ENCODE peak calls at places on chromosomes 3 and 15, in five cellular contexts. N, G, M, P and C are unnamed samples.

GRCh38 chr15:92603743-92604470 is 51.7 kb downstream of the FAM174B start:
- DNase-seq in N (no peak), P (no peak), G (no peak), M (no peak), C (no peak)

GRCh38 chr3:39808467-39809180 is 785 bp upstream of the MYRIP start:
- DNase-seq in M (peak), G (no peak), N (no peak), P (no peak), C (peak)

GRCh38 chr3:191963182-191963581 is 502.2 kb downstream of the PYDC2 start:
- DNase-seq in P (peak), N (no peak), M (no peak), G (no peak), C (no peak)

GRCh38 chr3:138381413-138381901 is 33.1 kb downstream of the MRAS start:
- DNase-seq in N (no peak), G (no peak), P (no peak), M (no peak), C (no peak)

GRCh38 chr15:68312701-68313204 is 35.2 kb downstream of the FEM1B start:
- DNase-seq in N (no peak), G (no peak), M (no peak), P (no peak), C (peak)

GRCh38 chr3:116201032-116201690 is 244.1 kb downstream of the LSAMP start:
- DNase-seq in M (no peak), N (no peak), G (no peak), P (no peak), C (no peak)

GRCh38 chr3:132615911-132616310 is 18.8 kb downstream of the ACKR4 start:
- DNase-seq in P (no peak), N (no peak), M (no peak), G (no peak), C (no peak)

GRCh38 chr15:82936966-82937647 is 15.4 kb downstream of the HOMER2 start:
- DNase-seq in P (no peak), N (no peak), G (no peak), M (peak), C (no peak)

GRCh38 chr3:138336454-138336853 is 6.8 kb upstream of the NME9 start:
- DNase-seq in N (no peak), M (no peak), G (no peak), P (no peak), C (no peak)

GRCh38 chr15:86555114-86555513 is 475.4 kb downstream of the AGBL1 start:
- DNase-seq in M (no peak), G (no peak), P (no peak), N (no peak), C (no peak)

GRCh38 chr3:72673011-72673771 is 175.1 kb downstream of the SHQ1 start:
- DNase-seq in P (no peak), N (no peak), M (no peak), G (no peak), C (no peak)

GRCh38 chr15:52295421-52295991 is at the start of gene MYO5C:
- DNase-seq in N (no peak), P (peak), M (peak), G (no peak), C (peak)

GRCh38 chr3:40780341-40780800 is 255.6 kb downstream of the ZNF621 start:
- DNase-seq in P (no peak), M (peak), G (no peak), N (no peak), C (no peak)

GRCh38 chr3:71372911-71373637 is 210.5 kb downstream of the FOXP1 start:
- DNase-seq in G (no peak), M (no peak), N (no peak), P (no peak), C (no peak)

GRCh38 chr3:60579734-60580133 is 671.5 kb downstream of the FHIT start:
- DNase-seq in G (no peak), M (no peak), N (no peak), P (no peak), C (peak)

GRCh38 chr3:53194218-53195065 is 33.4 kb downstream of the PRKCD start:
- DNase-seq in P (no peak), M (no peak), N (no peak), G (no peak), C (peak)

GRCh38 chr15:55398243-55398642 is 9.9 kb downstream of the CCPG1 start:
- DNase-seq in G (no peak), M (no peak), N (peak), P (no peak), C (no peak)

GRCh38 chr3:181710581-181711255 is 1.0 kb upstream of the SOX2 start:
- DNase-seq in P (no peak), M (no peak), N (no peak), G (no peak), C (no peak)

GRCh38 chr3:187027531-187027936 is 97.2 kb downstream of the ST6GAL1 start:
- DNase-seq in M (no peak), P (no peak), G (no peak), N (no peak), C (no peak)

GRCh38 chr3:195914648-195915473 is 6.5 kb upstream of the TNK2 start:
- DNase-seq in G (peak), P (peak), N (peak), M (peak), C (peak)

GRCh38 chr3:4394048-4394447 is 73.0 kb downstream of the SUMF1 start:
- DNase-seq in N (no peak), G (no peak), P (no peak), M (no peak), C (no peak)

GRCh38 chr15:30997270-30997669 is 5.8 kb upstream of the MTMR10 start:
- DNase-seq in P (no peak), G (no peak), N (no peak), M (no peak), C (no peak)

GRCh38 chr15:101810905-101811304 is 1.1 kb upstream of the OR4F15 start:
- DNase-seq in G (no peak), M (no peak), N (no peak), P (no peak), C (no peak)

GRCh38 chr3:32460031-32460749 is 42.5 kb downstream of the CMTM6 start:
- DNase-seq in M (no peak), P (peak), G (no peak), N (peak), C (no peak)

GRCh38 chr3:178705925-178706324 is 169.7 kb downstream of the KCNMB2 start:
- DNase-seq in G (no peak), P (no peak), N (no peak), M (no peak), C (no peak)

GRCh38 chr3:53941174-53941573 is 49.5 kb upstream of the SELENOK start:
- DNase-seq in N (no peak), G (no peak), P (no peak), M (no peak), C (no peak)

GRCh38 chr3:13044496-13045244 is 28.6 kb downstream of the IQSEC1 start:
- DNase-seq in P (no peak), G (no peak), M (no peak), N (no peak), C (no peak)

GRCh38 chr3:126347543-126348161 is 9.6 kb downstream of the KLF15 start:
- DNase-seq in P (no peak), M (no peak), G (no peak), N (no peak), C (no peak)

GRCh38 chr15:41501961-41502786 is 8.5 kb downstream of the ITPKA start:
- DNase-seq in M (no peak), N (no peak), G (no peak), P (no peak), C (peak)

GRCh38 chr15:72536506-72536905 is 62.4 kb downstream of the ARIH1 start:
- DNase-seq in G (no peak), N (no peak), M (no peak), P (no peak), C (no peak)

GRCh38 chr3:43317461-43318316 is 31.3 kb downstream of the SNRK start:
- DNase-seq in N (no peak), P (no peak), G (no peak), M (peak), C (no peak)

GRCh38 chr15:84595660-84596059 is 5.1 kb upstream of the ZSCAN2 start:
- DNase-seq in M (no peak), N (no peak), P (no peak), G (no peak), C (no peak)
- TF ChIP-seq TAF1 in M (no peak), N (no peak), P (no peak), G (no peak), C (no peak)

DNA sequence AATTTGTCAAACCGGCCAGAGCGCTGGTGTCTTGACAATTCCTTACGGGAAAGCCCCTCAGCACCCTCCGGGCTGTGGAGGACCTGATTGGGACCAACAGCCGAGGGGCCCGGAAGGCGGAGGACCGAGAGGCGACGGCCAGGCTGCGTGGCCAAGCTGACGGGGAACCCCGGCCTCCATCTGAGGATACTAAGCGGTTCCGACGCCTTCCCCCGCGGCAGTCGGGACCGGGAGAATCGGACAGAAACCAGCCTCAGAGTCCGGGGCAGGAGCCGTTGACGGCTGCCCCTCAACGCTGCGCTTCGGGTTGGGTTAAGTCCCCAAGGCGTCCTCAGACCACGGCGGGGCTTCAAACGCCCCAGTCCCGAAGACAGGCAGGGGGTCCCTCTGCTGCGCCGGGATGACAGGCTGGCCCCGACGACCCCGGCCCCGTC is 483 bp downstream of the ALDH1A2 start:
- DNase-seq in M (no peak), N (peak), P (no peak), G (no peak), C (no peak)
- H3K4me3 ChIP-seq in M (no peak), N (peak), P (peak), G (no peak), C (no peak)

DNA sequence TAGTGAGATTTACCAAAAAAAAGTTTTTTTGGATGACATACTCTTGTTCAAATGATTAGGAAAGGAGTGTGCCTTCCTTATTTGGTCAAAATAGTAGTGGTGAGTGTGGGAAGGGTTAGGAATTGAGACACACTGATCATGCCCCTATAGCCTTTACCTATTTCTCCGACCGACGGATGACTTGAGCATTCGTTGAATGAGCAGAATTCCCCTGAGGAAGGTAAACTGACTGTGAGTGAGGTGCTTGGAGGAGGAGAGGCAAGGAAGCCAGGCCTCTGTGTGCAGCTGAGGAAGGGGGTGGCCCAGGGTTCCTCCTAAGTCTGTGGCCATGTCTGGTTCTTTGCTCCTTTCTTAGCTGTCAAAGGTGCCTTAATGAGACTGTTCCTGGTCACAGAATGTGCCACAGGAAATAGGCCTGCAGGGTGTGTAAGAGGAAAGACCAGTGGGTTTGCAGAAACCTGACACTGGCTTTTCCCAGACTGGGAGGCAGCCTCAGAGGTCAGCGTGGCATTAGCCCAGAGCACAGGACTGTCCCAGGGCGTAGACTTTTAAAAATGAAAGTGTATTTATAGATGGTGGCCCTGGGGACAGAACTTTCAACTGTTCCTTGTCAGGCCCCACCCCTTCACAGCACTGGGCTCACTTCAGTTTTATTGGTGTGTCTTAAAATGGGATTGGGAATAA is 307.7 kb upstream of the C2CD4B start:
- DNase-seq in G (no peak), N (no peak), M (peak), P (no peak), C (no peak)
- TF ChIP-seq TAF1 in G (no peak), N (no peak), M (no peak), P (no peak), C (no peak)

DNA sequence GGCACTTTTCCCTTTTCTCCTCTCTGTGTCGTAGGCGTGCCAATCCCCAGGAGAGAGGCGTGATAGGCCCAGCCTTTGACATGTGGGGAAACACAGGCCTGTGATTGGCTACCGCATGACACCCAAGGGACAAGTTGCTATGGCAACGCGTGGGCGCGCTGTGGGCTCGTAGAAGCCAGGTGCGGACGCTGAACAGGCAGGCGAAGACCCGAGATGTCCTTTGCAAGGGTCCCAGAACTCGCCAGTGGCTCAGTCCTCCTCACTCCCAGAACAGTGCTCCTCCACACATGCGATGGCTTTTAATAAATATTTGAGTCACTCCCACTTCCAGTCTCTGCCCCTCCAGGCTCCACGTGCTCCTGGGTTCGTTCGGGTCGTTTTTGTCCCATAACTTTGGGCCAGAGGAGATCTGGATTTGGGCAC is 4.2 kb downstream of the SLC51B start:
- DNase-seq in P (peak), N (peak), G (peak), M (no peak), C (peak)
- H3K4me3 ChIP-seq in P (no peak), N (no peak), G (peak), M (no peak), C (peak)

GRCh38 chr3:37626722-37627565 is 234.7 kb upstream of the CTDSPL start:
- DNase-seq in G (no peak), P (no peak), N (no peak), M (no peak), C (no peak)

GRCh38 chr3:37631686-37632085 is 230.0 kb upstream of the CTDSPL start:
- DNase-seq in P (no peak), N (no peak), M (no peak), G (no peak), C (no peak)

GRCh38 chr3:37627951-37628620 is 233.6 kb upstream of the CTDSPL start:
- DNase-seq in M (no peak), P (no peak), N (no peak), G (peak), C (no peak)

GRCh38 chr3:37628711-37629301 is 232.9 kb upstream of the CTDSPL start:
- DNase-seq in N (no peak), P (no peak), M (no peak), G (no peak), C (no peak)

DNA sequence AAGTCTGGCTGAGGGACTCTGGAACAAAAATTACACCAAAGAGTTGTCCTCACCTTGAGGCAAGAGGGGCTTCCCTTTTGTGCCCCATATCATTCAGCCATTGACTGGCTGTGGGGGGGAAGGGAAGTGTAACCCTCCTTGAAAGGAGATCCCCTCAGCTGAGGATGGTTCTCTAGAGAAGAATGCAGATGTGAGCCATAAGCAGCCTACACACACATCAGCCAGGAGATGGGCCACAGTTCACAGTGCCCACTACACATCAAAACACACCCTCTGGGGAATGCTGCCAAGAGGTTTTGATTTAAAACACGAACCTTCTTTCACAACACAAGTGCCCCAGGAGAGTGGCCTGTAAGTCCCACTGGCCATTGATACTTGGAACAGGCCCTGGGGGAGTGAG is 231.2 kb upstream of the CTDSPL start:
- DNase-seq in M (no peak), N (no peak), P (no peak), G (no peak), C (no peak)
- TF ChIP-seq TAF1 in M (no peak), N (no peak), P (no peak), G (no peak), C (no peak)

GRCh38 chr3:123411340-123412040 is 37.4 kb downstream of the ADCY5 start:
- DNase-seq in G (no peak), N (no peak), M (no peak), P (no peak), C (no peak)

GRCh38 chr3:123412076-123412475 is 36.8 kb downstream of the ADCY5 start:
- DNase-seq in P (no peak), M (no peak), N (no peak), G (no peak), C (no peak)

GRCh38 chr3:123410149-123410515 is 38.8 kb downstream of the ADCY5 start:
- DNase-seq in N (no peak), M (no peak), G (no peak), P (no peak), C (no peak)

GRCh38 chr3:123414958-123415792 is 33.7 kb downstream of the ADCY5 start:
- DNase-seq in G (no peak), P (no peak), M (no peak), N (no peak), C (no peak)

DNA sequence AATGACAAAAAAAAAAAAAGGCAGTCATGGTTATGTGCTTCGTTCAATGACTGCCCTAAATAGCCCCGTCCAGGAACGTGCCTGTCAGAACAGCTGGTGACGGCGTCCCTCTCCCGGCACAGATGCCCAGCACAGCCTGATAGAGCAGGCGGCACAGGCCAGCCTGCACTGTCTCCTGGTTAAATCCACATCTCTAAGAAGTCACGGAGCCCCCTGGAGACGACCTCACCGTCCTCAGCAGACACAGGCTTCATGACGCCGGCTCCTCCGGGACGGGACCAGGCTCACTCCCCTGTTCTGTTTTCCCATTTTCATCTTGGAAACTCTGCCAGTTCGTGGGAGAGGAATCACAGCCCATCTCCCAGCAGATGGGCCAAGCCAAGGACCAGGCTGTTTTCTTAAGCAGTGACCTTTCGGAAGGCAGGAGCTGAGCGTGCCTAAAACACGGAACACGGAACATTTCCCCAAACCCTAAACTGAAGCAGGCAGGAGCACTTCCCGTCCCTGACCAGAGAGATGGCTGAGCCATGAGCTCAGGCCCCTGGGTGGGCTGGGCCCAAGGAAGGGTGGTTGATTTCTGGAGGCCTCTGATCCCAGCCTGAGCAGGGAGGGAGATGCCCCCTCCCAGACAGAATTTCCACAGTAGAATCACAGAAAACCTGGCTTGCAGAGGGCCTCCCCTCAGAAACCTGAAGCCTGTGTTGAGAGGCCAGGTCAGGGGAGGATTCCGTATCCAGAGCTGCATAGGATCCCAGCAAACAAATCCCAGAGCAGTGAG is 35.9 kb downstream of the ADCY5 start:
- DNase-seq in G (no peak), N (no peak), P (no peak), M (no peak), C (no peak)
- H3K4me3 ChIP-seq in G (no peak), N (no peak), P (no peak), M (no peak), C (no peak)